ENCODE peak calls at places on chromosomes 13 and 19, in five cellular contexts. G is naive thymus-derived CD8-positive, alpha-beta T cell; W is left kidney; Y is skeletal muscle cell; A is HT-29. D is an unnamed sample.
A peak's percentile ranks its signal among the peaks of the same experiment; 100 is the strongest.

GRCh38 chr13:28850226-28850625 is 30.1 kb downstream of the MTUS2 start:
- DNase-seq in W (no peak), Y (no peak), A (no peak), G (no peak), D (no peak)

GRCh38 chr13:53749306-53749705 is 720.7 kb downstream of the OLFM4 start:
- DNase-seq in A (no peak), Y (no peak), W (peak; percentile 1), G (no peak), D (no peak)

GRCh38 chr13:110546933-110547332 is 14.6 kb downstream of the RAB20 start:
- DNase-seq in G (no peak), A (peak; percentile 97), Y (peak; percentile 84), W (no peak), D (no peak)

GRCh38 chr19:39546599-39546998 is 6.6 kb upstream of the EID2 start:
- DNase-seq in Y (no peak), A (no peak), G (no peak), W (no peak), D (no peak)

GRCh38 chr13:44648392-44649117 is 72.4 kb upstream of the TSC22D1 start:
- DNase-seq in W (peak; percentile 77), A (peak; percentile 43), Y (no peak), G (no peak), D (no peak)

GRCh38 chr13:21208755-21209154 is 32.3 kb downstream of the MRPL57 start:
- DNase-seq in Y (no peak), A (no peak), W (no peak), G (no peak), D (no peak)

GRCh38 chr19:17441241-17442135 is 7.0 kb downstream of the TMEM221 start:
- DNase-seq in A (no peak), G (peak; percentile 17), W (peak; percentile 56), Y (no peak), D (no peak)

GRCh38 chr19:36488816-36489138 is 584 bp downstream of the ZNF566 start:
- DNase-seq in W (peak; percentile 66), Y (no peak), A (no peak), G (no peak), D (no peak)

GRCh38 chr19:12636631-12637030 is 25.9 kb downstream of the ZNF791 start:
- DNase-seq in A (no peak), W (peak; percentile 24), G (no peak), Y (no peak), D (no peak)

GRCh38 chr13:38321654-38322053 is 28.0 kb upstream of the UFM1 start:
- DNase-seq in G (no peak), A (no peak), Y (no peak), W (no peak), D (no peak)

D was measured in retinal pigment epithelial cell.